ENCODE peak calls at places on chromosomes 12 and 14, in ten cellular contexts. One of them, this sample, is unnamed.

GRCh38 chr12:13887774-13888388 is 93.5 kb downstream of the GRIN2B start:
- DNase-seq in prostate gland: no peak
- DNase-seq in stomach: no peak
- DNase-seq in SK-N-SH: no peak
- DNase-seq in HepG2: no peak
- DNase-seq in HCT116: no peak
- DNase-seq in breast epithelium: no peak
- DNase-seq in transverse colon: peak; percentile 33
- DNase-seq in H1: no peak
- DNase-seq in Panc1: no peak
- DNase-seq in this sample: no peak

GRCh38 chr14:75636100-75636692 is 24.5 kb downstream of the ERG28 start:
- DNase-seq in HepG2: no peak
- DNase-seq in HCT116: no peak
- DNase-seq in prostate gland: no peak
- DNase-seq in Panc1: no peak
- DNase-seq in breast epithelium: no peak
- DNase-seq in SK-N-SH: peak; percentile 77
- DNase-seq in transverse colon: no peak
- DNase-seq in H1: no peak
- DNase-seq in stomach: no peak
- DNase-seq in this sample: no peak

GRCh38 chr14:105064721-105065143 is 498 bp downstream of the GPR132 start:
- DNase-seq in HepG2: peak; percentile 36
- DNase-seq in stomach: no peak
- DNase-seq in breast epithelium: no peak
- DNase-seq in transverse colon: peak; percentile 47
- DNase-seq in SK-N-SH: peak; percentile 44
- DNase-seq in Panc1: no peak
- DNase-seq in HCT116: no peak
- DNase-seq in prostate gland: no peak
- DNase-seq in H1: no peak
- DNase-seq in this sample: no peak

GRCh38 chr12:50689437-50689836 is 74.5 kb upstream of the ATF1 start:
- DNase-seq in H1: no peak
- DNase-seq in prostate gland: no peak
- DNase-seq in SK-N-SH: no peak
- DNase-seq in stomach: no peak
- DNase-seq in Panc1: no peak
- DNase-seq in HCT116: no peak
- DNase-seq in HepG2: no peak
- DNase-seq in transverse colon: no peak
- DNase-seq in breast epithelium: no peak
- DNase-seq in this sample: no peak

GRCh38 chr12:18850752-18851151 is 112.8 kb downstream of the CAPZA3 start:
- DNase-seq in stomach: no peak
- DNase-seq in HCT116: no peak
- DNase-seq in SK-N-SH: no peak
- DNase-seq in H1: no peak
- DNase-seq in breast epithelium: no peak
- DNase-seq in prostate gland: no peak
- DNase-seq in HepG2: no peak
- DNase-seq in transverse colon: no peak
- DNase-seq in Panc1: no peak
- DNase-seq in this sample: no peak

GRCh38 chr12:10847701-10848100 is 1.6 kb downstream of the PRR4 start:
- DNase-seq in breast epithelium: no peak
- DNase-seq in prostate gland: no peak
- DNase-seq in HCT116: no peak
- DNase-seq in stomach: no peak
- DNase-seq in Panc1: no peak
- DNase-seq in HepG2: no peak
- DNase-seq in SK-N-SH: no peak
- DNase-seq in H1: no peak
- DNase-seq in transverse colon: no peak
- DNase-seq in this sample: no peak

GRCh38 chr12:79997115-79997805 is 62.4 kb upstream of the PPP1R12A start:
- DNase-seq in HCT116: no peak
- DNase-seq in prostate gland: no peak
- DNase-seq in breast epithelium: no peak
- DNase-seq in H1: no peak
- DNase-seq in transverse colon: no peak
- DNase-seq in HepG2: no peak
- DNase-seq in SK-N-SH: no peak
- DNase-seq in Panc1: no peak
- DNase-seq in stomach: no peak
- DNase-seq in this sample: no peak

GRCh38 chr12:76008438-76008837 is 23.1 kb downstream of the PHLDA1 start:
- DNase-seq in transverse colon: no peak
- DNase-seq in HepG2: no peak
- DNase-seq in SK-N-SH: no peak
- DNase-seq in Panc1: no peak
- DNase-seq in breast epithelium: no peak
- DNase-seq in stomach: no peak
- DNase-seq in HCT116: no peak
- DNase-seq in H1: no peak
- DNase-seq in prostate gland: no peak
- DNase-seq in this sample: no peak

GRCh38 chr14:39107624-39108023 is 4.6 kb upstream of the SEC23A start:
- DNase-seq in HepG2: peak; percentile 78
- DNase-seq in H1: no peak
- DNase-seq in Panc1: no peak
- DNase-seq in breast epithelium: no peak
- DNase-seq in prostate gland: no peak
- DNase-seq in transverse colon: no peak
- DNase-seq in stomach: no peak
- DNase-seq in SK-N-SH: peak; percentile 35
- DNase-seq in HCT116: no peak
- DNase-seq in this sample: no peak

GRCh38 chr14:69079188-69079742 is 73.7 kb downstream of the DCAF5 start:
- DNase-seq in Panc1: peak; percentile 75
- DNase-seq in SK-N-SH: no peak
- DNase-seq in transverse colon: no peak
- DNase-seq in stomach: no peak
- DNase-seq in prostate gland: no peak
- DNase-seq in HCT116: no peak
- DNase-seq in breast epithelium: peak; percentile 44
- DNase-seq in H1: no peak
- DNase-seq in HepG2: no peak
- DNase-seq in this sample: no peak

GRCh38 chr14:60753264-60754126 is 18.9 kb downstream of the MNAT1 start:
- DNase-seq in transverse colon: peak; percentile 8
- DNase-seq in HCT116: no peak
- DNase-seq in stomach: no peak
- DNase-seq in H1: no peak
- DNase-seq in SK-N-SH: no peak
- DNase-seq in Panc1: no peak
- DNase-seq in breast epithelium: no peak
- DNase-seq in prostate gland: no peak
- DNase-seq in HepG2: no peak
- DNase-seq in this sample: no peak

GRCh38 chr12:10140001-10140400 is 10.0 kb upstream of the CLEC7A start:
- DNase-seq in transverse colon: no peak
- DNase-seq in prostate gland: no peak
- DNase-seq in stomach: no peak
- DNase-seq in HCT116: peak; percentile 44
- DNase-seq in H1: peak; percentile 29
- DNase-seq in SK-N-SH: peak; percentile 10
- DNase-seq in Panc1: no peak
- DNase-seq in HepG2: peak; percentile 35
- DNase-seq in breast epithelium: no peak
- DNase-seq in this sample: no peak

GRCh38 chr14:102590667-102591099 is 1.8 kb upstream of the RCOR1 start:
- DNase-seq in prostate gland: no peak
- DNase-seq in transverse colon: peak; percentile 26
- DNase-seq in breast epithelium: no peak
- DNase-seq in Panc1: no peak
- DNase-seq in H1: no peak
- DNase-seq in SK-N-SH: peak; percentile 53
- DNase-seq in HepG2: peak; percentile 84
- DNase-seq in stomach: peak; percentile 45
- DNase-seq in HCT116: peak; percentile 54
- DNase-seq in this sample: no peak

GRCh38 chr12:110176745-110177144 is 52.6 kb downstream of the IFT81 start:
- DNase-seq in Panc1: no peak
- DNase-seq in transverse colon: no peak
- DNase-seq in HepG2: no peak
- DNase-seq in stomach: no peak
- DNase-seq in HCT116: no peak
- DNase-seq in SK-N-SH: peak; percentile 38
- DNase-seq in H1: no peak
- DNase-seq in breast epithelium: no peak
- DNase-seq in prostate gland: peak; percentile 14
- DNase-seq in this sample: no peak

GRCh38 chr14:94936411-94936892 is 166.5 kb upstream of the GSC start:
- DNase-seq in SK-N-SH: peak; percentile 85
- DNase-seq in HCT116: no peak
- DNase-seq in H1: no peak
- DNase-seq in prostate gland: peak; percentile 67
- DNase-seq in HepG2: no peak
- DNase-seq in Panc1: no peak
- DNase-seq in breast epithelium: peak; percentile 55
- DNase-seq in transverse colon: peak; percentile 49
- DNase-seq in stomach: peak; percentile 79
- DNase-seq in this sample: peak; percentile 86

GRCh38 chr14:94933411-94933964 is 163.6 kb upstream of the GSC start:
- DNase-seq in H1: no peak
- DNase-seq in transverse colon: no peak
- DNase-seq in HepG2: no peak
- DNase-seq in Panc1: no peak
- DNase-seq in breast epithelium: no peak
- DNase-seq in prostate gland: peak; percentile 49
- DNase-seq in stomach: no peak
- DNase-seq in HCT116: no peak
- DNase-seq in SK-N-SH: no peak
- DNase-seq in this sample: no peak

GRCh38 chr14:94938016-94938415 is 168.1 kb upstream of the GSC start:
- DNase-seq in HepG2: no peak
- DNase-seq in H1: no peak
- DNase-seq in Panc1: no peak
- DNase-seq in HCT116: no peak
- DNase-seq in transverse colon: no peak
- DNase-seq in stomach: no peak
- DNase-seq in SK-N-SH: no peak
- DNase-seq in breast epithelium: no peak
- DNase-seq in prostate gland: no peak
- DNase-seq in this sample: no peak

GRCh38 chr14:94936901-94937321 is 167.0 kb upstream of the GSC start:
- DNase-seq in Panc1: no peak
- DNase-seq in breast epithelium: peak; percentile 23
- DNase-seq in SK-N-SH: peak; percentile 78
- DNase-seq in H1: no peak
- DNase-seq in prostate gland: no peak
- DNase-seq in transverse colon: peak; percentile 11
- DNase-seq in HCT116: no peak
- DNase-seq in stomach: peak; percentile 28
- DNase-seq in HepG2: no peak
- DNase-seq in this sample: no peak

DNA sequence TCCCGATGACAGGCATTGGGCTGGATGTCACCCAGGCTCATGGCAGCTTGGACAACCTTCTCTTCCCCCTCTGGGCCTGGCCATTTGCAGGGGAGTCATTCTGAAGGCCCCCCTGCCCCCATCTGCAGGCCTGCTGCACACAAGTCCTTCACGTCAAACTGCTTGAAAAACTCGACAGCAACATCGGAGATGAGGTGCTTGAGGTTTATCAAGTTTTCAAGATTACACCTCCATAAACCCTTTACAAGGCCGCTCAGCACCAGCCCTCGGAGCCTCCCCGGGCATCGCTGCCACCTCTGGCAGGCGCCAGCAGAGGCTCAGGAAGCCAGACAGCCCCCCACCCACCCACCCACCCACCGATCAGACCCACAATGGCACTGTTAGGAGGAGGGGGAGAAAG is 166.0 kb upstream of the GSC start:
- DNase-seq in transverse colon: no peak
- DNase-seq in H1: no peak
- DNase-seq in Panc1: no peak
- DNase-seq in SK-N-SH: peak; percentile 44
- DNase-seq in HCT116: no peak
- DNase-seq in HepG2: no peak
- DNase-seq in breast epithelium: no peak
- DNase-seq in prostate gland: no peak
- DNase-seq in stomach: no peak
- DNase-seq in this sample: no peak
- H3K27ac ChIP-seq in transverse colon: peak overlapping the region; percentile 81
- H3K27ac ChIP-seq in H1: no peak overlapping the region
- H3K27ac ChIP-seq in Panc1: no peak overlapping the region
- H3K27ac ChIP-seq in SK-N-SH: peak overlapping the region; percentile 20
- H3K27ac ChIP-seq in HCT116: no peak overlapping the region
- H3K27ac ChIP-seq in HepG2: no peak overlapping the region
- H3K27ac ChIP-seq in breast epithelium: no peak overlapping the region
- H3K27ac ChIP-seq in prostate gland: no peak overlapping the region
- H3K27ac ChIP-seq in stomach: peak overlapping the region; percentile 89
- H3K27ac ChIP-seq in this sample: no peak overlapping the region

GRCh38 chr14:64198486-64198885 is 95.7 kb downstream of the ESR2 start:
- DNase-seq in prostate gland: no peak
- DNase-seq in H1: no peak
- DNase-seq in Panc1: no peak
- DNase-seq in stomach: no peak
- DNase-seq in SK-N-SH: no peak
- DNase-seq in transverse colon: no peak
- DNase-seq in HCT116: no peak
- DNase-seq in HepG2: no peak
- DNase-seq in breast epithelium: no peak
- DNase-seq in this sample: no peak
- H3K4me1 ChIP-seq in prostate gland: no peaks in the 10 kb centered on the region
- H3K4me1 ChIP-seq in H1: peaks cover 11% of the 10 kb centered on the region
- H3K4me1 ChIP-seq in Panc1: no peaks in the 10 kb centered on the region
- H3K4me1 ChIP-seq in stomach: peaks cover 37% of the 10 kb centered on the region
- H3K4me1 ChIP-seq in SK-N-SH: peaks cover 14% of the 10 kb centered on the region
- H3K4me1 ChIP-seq in transverse colon: no peaks in the 10 kb centered on the region
- H3K4me1 ChIP-seq in HCT116: no peaks in the 10 kb centered on the region
- H3K4me1 ChIP-seq in HepG2: peaks cover 13% of the 10 kb centered on the region
- H3K4me1 ChIP-seq in breast epithelium: no peaks in the 10 kb centered on the region
- H3K4me1 ChIP-seq in this sample: peaks cover 9% of the 10 kb centered on the region

GRCh38 chr12:103948746-103949406 is 16.8 kb upstream of the TDG start:
- DNase-seq in SK-N-SH: no peak
- DNase-seq in transverse colon: no peak
- DNase-seq in breast epithelium: no peak
- DNase-seq in Panc1: no peak
- DNase-seq in H1: no peak
- DNase-seq in HepG2: no peak
- DNase-seq in HCT116: no peak
- DNase-seq in prostate gland: no peak
- DNase-seq in stomach: no peak
- DNase-seq in this sample: no peak
- TF ChIP-seq POLR2AphosphoS5 in SK-N-SH: no peak
- TF ChIP-seq POLR2AphosphoS5 in transverse colon: no peak
- TF ChIP-seq POLR2AphosphoS5 in breast epithelium: no peak
- TF ChIP-seq POLR2AphosphoS5 in Panc1: peak; percentile 34
- TF ChIP-seq POLR2AphosphoS5 in H1: peak; percentile 73
- TF ChIP-seq POLR2AphosphoS5 in HepG2: no peak
- TF ChIP-seq POLR2AphosphoS5 in HCT116: peak; percentile 51
- TF ChIP-seq POLR2AphosphoS5 in prostate gland: no peak
- TF ChIP-seq POLR2AphosphoS5 in stomach: no peak
- TF ChIP-seq POLR2AphosphoS5 in this sample: no peak

DNA sequence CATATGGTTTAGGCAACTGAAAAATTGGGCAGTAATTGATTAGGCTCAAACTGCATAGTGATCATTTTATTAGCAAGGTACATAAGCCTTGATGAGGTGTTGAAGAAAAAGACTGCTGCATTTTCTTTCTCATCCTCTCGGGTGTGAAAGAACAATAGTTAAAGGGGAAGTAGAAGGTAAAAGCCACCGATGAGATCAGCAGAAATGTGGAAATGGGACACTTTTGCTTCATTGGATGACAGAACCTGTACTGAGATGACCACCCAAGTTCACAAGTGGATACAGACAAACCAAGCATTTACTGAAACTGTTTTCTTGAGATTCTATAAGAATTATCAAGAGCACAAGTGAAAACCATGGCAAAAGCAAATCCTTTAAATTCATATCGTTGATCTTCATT is 184.0 kb downstream of the TMX1 start:
- DNase-seq in SK-N-SH: no peak
- DNase-seq in prostate gland: no peak
- DNase-seq in HepG2: no peak
- DNase-seq in Panc1: no peak
- DNase-seq in breast epithelium: no peak
- DNase-seq in transverse colon: no peak
- DNase-seq in HCT116: no peak
- DNase-seq in H1: no peak
- DNase-seq in stomach: no peak
- DNase-seq in this sample: no peak
- H3K27ac ChIP-seq in SK-N-SH: no peak overlapping the region
- H3K27ac ChIP-seq in prostate gland: no peak overlapping the region
- H3K27ac ChIP-seq in HepG2: no peak overlapping the region
- H3K27ac ChIP-seq in Panc1: no peak overlapping the region
- H3K27ac ChIP-seq in breast epithelium: peak overlapping the region; percentile 50
- H3K27ac ChIP-seq in transverse colon: peak overlapping the region; percentile 8
- H3K27ac ChIP-seq in HCT116: no peak overlapping the region
- H3K27ac ChIP-seq in H1: no peak overlapping the region
- H3K27ac ChIP-seq in stomach: peak overlapping the region; percentile 53
- H3K27ac ChIP-seq in this sample: peak overlapping the region; percentile 70